ENCODE peak calls at places on chromosome 9, in seven cellular contexts. One of them, this sample, is unnamed.

GRCh38 chr9:6564868-6565267 is 80.7 kb downstream of the GLDC start:
- DNase-seq in gastrocnemius medialis: no peak
- DNase-seq in RWPE2: no peak
- DNase-seq in body of pancreas: no peak
- DNase-seq in foreskin keratinocyte: no peak
- DNase-seq in esophagus squamous epithelium: no peak
- DNase-seq in A549: no peak
- DNase-seq in this sample: no peak

GRCh38 chr9:99038396-99038795 is 66.5 kb upstream of the TGFBR1 start:
- DNase-seq in gastrocnemius medialis: no peak
- DNase-seq in RWPE2: no peak
- DNase-seq in body of pancreas: no peak
- DNase-seq in foreskin keratinocyte: no peak
- DNase-seq in esophagus squamous epithelium: no peak
- DNase-seq in A549: no peak
- DNase-seq in this sample: no peak

GRCh38 chr9:128149001-128149701 is at the start of gene LCN2:
- DNase-seq in gastrocnemius medialis: no peak
- DNase-seq in RWPE2: peak; percentile 77
- DNase-seq in body of pancreas: peak; percentile 89
- DNase-seq in foreskin keratinocyte: peak; percentile 78
- DNase-seq in esophagus squamous epithelium: no peak
- DNase-seq in A549: peak; percentile 31
- DNase-seq in this sample: no peak

GRCh38 chr9:93263334-93264229 is 79.6 kb downstream of the WNK2 start:
- DNase-seq in gastrocnemius medialis: no peak
- DNase-seq in RWPE2: no peak
- DNase-seq in body of pancreas: no peak
- DNase-seq in foreskin keratinocyte: no peak
- DNase-seq in esophagus squamous epithelium: no peak
- DNase-seq in A549: no peak
- DNase-seq in this sample: no peak

GRCh38 chr9:127928232-127929043 is 2.1 kb downstream of the PIP5KL1 start:
- DNase-seq in gastrocnemius medialis: no peak
- DNase-seq in RWPE2: no peak
- DNase-seq in body of pancreas: no peak
- DNase-seq in foreskin keratinocyte: no peak
- DNase-seq in esophagus squamous epithelium: no peak
- DNase-seq in A549: no peak
- DNase-seq in this sample: no peak

GRCh38 chr9:130498918-130499698 is 54.3 kb downstream of the ASS1 start:
- DNase-seq in gastrocnemius medialis: no peak
- DNase-seq in RWPE2: no peak
- DNase-seq in body of pancreas: peak; percentile 13
- DNase-seq in foreskin keratinocyte: no peak
- DNase-seq in esophagus squamous epithelium: no peak
- DNase-seq in A549: no peak
- DNase-seq in this sample: no peak

GRCh38 chr9:105206821-105207699 is 37.4 kb upstream of the SLC44A1 start:
- DNase-seq in gastrocnemius medialis: no peak
- DNase-seq in RWPE2: no peak
- DNase-seq in body of pancreas: no peak
- DNase-seq in foreskin keratinocyte: no peak
- DNase-seq in esophagus squamous epithelium: no peak
- DNase-seq in A549: no peak
- DNase-seq in this sample: no peak

GRCh38 chr9:77588319-77588937 is 59.7 kb downstream of the GNA14 start:
- DNase-seq in gastrocnemius medialis: no peak
- DNase-seq in RWPE2: no peak
- DNase-seq in body of pancreas: peak; percentile 5
- DNase-seq in foreskin keratinocyte: peak; percentile 80
- DNase-seq in esophagus squamous epithelium: no peak
- DNase-seq in A549: peak; percentile 42
- DNase-seq in this sample: peak; percentile 90

GRCh38 chr9:19785230-19785629 is 3.6 kb downstream of the SLC24A2 start:
- DNase-seq in gastrocnemius medialis: no peak
- DNase-seq in RWPE2: no peak
- DNase-seq in body of pancreas: no peak
- DNase-seq in foreskin keratinocyte: no peak
- DNase-seq in esophagus squamous epithelium: no peak
- DNase-seq in A549: no peak
- DNase-seq in this sample: no peak

GRCh38 chr9:16689352-16689938 is 181.0 kb downstream of the BNC2 start:
- DNase-seq in gastrocnemius medialis: no peak
- DNase-seq in RWPE2: no peak
- DNase-seq in body of pancreas: peak; percentile 11
- DNase-seq in foreskin keratinocyte: no peak
- DNase-seq in esophagus squamous epithelium: no peak
- DNase-seq in A549: no peak
- DNase-seq in this sample: peak; percentile 32

GRCh38 chr9:27333241-27334052 is 36.5 kb upstream of the EQTN start:
- DNase-seq in gastrocnemius medialis: peak; percentile 44
- DNase-seq in RWPE2: no peak
- DNase-seq in body of pancreas: peak; percentile 75
- DNase-seq in foreskin keratinocyte: peak; percentile 63
- DNase-seq in esophagus squamous epithelium: no peak
- DNase-seq in A549: peak; percentile 59
- DNase-seq in this sample: peak; percentile 42

GRCh38 chr9:26296910-26297309 is 595.7 kb downstream of the CAAP1 start:
- DNase-seq in gastrocnemius medialis: no peak
- DNase-seq in RWPE2: no peak
- DNase-seq in body of pancreas: no peak
- DNase-seq in foreskin keratinocyte: peak; percentile 54
- DNase-seq in esophagus squamous epithelium: no peak
- DNase-seq in A549: no peak
- DNase-seq in this sample: peak; percentile 68

GRCh38 chr9:89078860-89079259 is 87.6 kb downstream of the S1PR3 start:
- DNase-seq in gastrocnemius medialis: no peak
- DNase-seq in RWPE2: no peak
- DNase-seq in body of pancreas: no peak
- DNase-seq in foreskin keratinocyte: peak; percentile 15
- DNase-seq in esophagus squamous epithelium: no peak
- DNase-seq in A549: no peak
- DNase-seq in this sample: peak; percentile 51

GRCh38 chr9:17843236-17843635 is 264.4 kb downstream of the SH3GL2 start:
- DNase-seq in gastrocnemius medialis: no peak
- DNase-seq in RWPE2: no peak
- DNase-seq in body of pancreas: no peak
- DNase-seq in foreskin keratinocyte: no peak
- DNase-seq in esophagus squamous epithelium: no peak
- DNase-seq in A549: no peak
- DNase-seq in this sample: no peak

GRCh38 chr9:108257387-108257786 is 598.4 kb downstream of the ACTL7B start:
- DNase-seq in gastrocnemius medialis: no peak
- DNase-seq in RWPE2: no peak
- DNase-seq in body of pancreas: no peak
- DNase-seq in foreskin keratinocyte: peak; percentile 39
- DNase-seq in esophagus squamous epithelium: no peak
- DNase-seq in A549: no peak
- DNase-seq in this sample: no peak

GRCh38 chr9:128009639-128010038 is 28.9 kb upstream of the EEIG1 start:
- DNase-seq in gastrocnemius medialis: no peak
- DNase-seq in RWPE2: no peak
- DNase-seq in body of pancreas: no peak
- DNase-seq in foreskin keratinocyte: no peak
- DNase-seq in esophagus squamous epithelium: no peak
- DNase-seq in A549: no peak
- DNase-seq in this sample: no peak

GRCh38 chr9:110799396-110799795 is 130.8 kb downstream of the MUSK start:
- DNase-seq in gastrocnemius medialis: no peak
- DNase-seq in RWPE2: no peak
- DNase-seq in body of pancreas: no peak
- DNase-seq in foreskin keratinocyte: no peak
- DNase-seq in esophagus squamous epithelium: no peak
- DNase-seq in A549: no peak
- DNase-seq in this sample: no peak

GRCh38 chr9:110742741-110743371 is 74.3 kb downstream of the MUSK start:
- DNase-seq in gastrocnemius medialis: no peak
- DNase-seq in RWPE2: no peak
- DNase-seq in body of pancreas: no peak
- DNase-seq in foreskin keratinocyte: no peak
- DNase-seq in esophagus squamous epithelium: no peak
- DNase-seq in A549: no peak
- DNase-seq in this sample: peak; percentile 92

GRCh38 chr9:37746448-37747270 is 6.9 kb upstream of the TRMT10B start:
- DNase-seq in gastrocnemius medialis: no peak
- DNase-seq in RWPE2: no peak
- DNase-seq in body of pancreas: no peak
- DNase-seq in foreskin keratinocyte: peak; percentile 36
- DNase-seq in esophagus squamous epithelium: no peak
- DNase-seq in A549: no peak
- DNase-seq in this sample: peak; percentile 47

GRCh38 chr9:82991684-82992083 is 71.3 kb downstream of the RASEF start:
- DNase-seq in gastrocnemius medialis: no peak
- DNase-seq in RWPE2: no peak
- DNase-seq in body of pancreas: no peak
- DNase-seq in foreskin keratinocyte: no peak
- DNase-seq in esophagus squamous epithelium: no peak
- DNase-seq in A549: no peak
- DNase-seq in this sample: no peak

GRCh38 chr9:75551866-75552265 is 338.6 kb upstream of the PCSK5 start:
- DNase-seq in gastrocnemius medialis: no peak
- DNase-seq in RWPE2: no peak
- DNase-seq in body of pancreas: no peak
- DNase-seq in foreskin keratinocyte: no peak
- DNase-seq in esophagus squamous epithelium: no peak
- DNase-seq in A549: no peak
- DNase-seq in this sample: peak; percentile 5

GRCh38 chr9:122849546-122849945 is 21.2 kb upstream of the PDCL start:
- DNase-seq in gastrocnemius medialis: no peak
- DNase-seq in RWPE2: no peak
- DNase-seq in body of pancreas: no peak
- DNase-seq in foreskin keratinocyte: no peak
- DNase-seq in esophagus squamous epithelium: no peak
- DNase-seq in A549: no peak
- DNase-seq in this sample: no peak

GRCh38 chr9:122846371-122847060 is 18.1 kb upstream of the PDCL start:
- DNase-seq in gastrocnemius medialis: no peak
- DNase-seq in RWPE2: no peak
- DNase-seq in body of pancreas: no peak
- DNase-seq in foreskin keratinocyte: no peak
- DNase-seq in esophagus squamous epithelium: no peak
- DNase-seq in A549: no peak
- DNase-seq in this sample: no peak

GRCh38 chr9:122848256-122848943 is 20.0 kb upstream of the PDCL start:
- DNase-seq in gastrocnemius medialis: no peak
- DNase-seq in RWPE2: no peak
- DNase-seq in body of pancreas: no peak
- DNase-seq in foreskin keratinocyte: no peak
- DNase-seq in esophagus squamous epithelium: no peak
- DNase-seq in A549: no peak
- DNase-seq in this sample: no peak

GRCh38 chr9:122844137-122844536 is 15.7 kb upstream of the PDCL start:
- DNase-seq in gastrocnemius medialis: no peak
- DNase-seq in RWPE2: no peak
- DNase-seq in body of pancreas: no peak
- DNase-seq in foreskin keratinocyte: no peak
- DNase-seq in esophagus squamous epithelium: no peak
- DNase-seq in A549: no peak
- DNase-seq in this sample: no peak

GRCh38 chr9:122845116-122845515 is 16.7 kb upstream of the PDCL start:
- DNase-seq in gastrocnemius medialis: no peak
- DNase-seq in RWPE2: no peak
- DNase-seq in body of pancreas: no peak
- DNase-seq in foreskin keratinocyte: no peak
- DNase-seq in esophagus squamous epithelium: no peak
- DNase-seq in A549: no peak
- DNase-seq in this sample: no peak
- H3K27ac ChIP-seq in gastrocnemius medialis: no peak overlapping the region
- H3K27ac ChIP-seq in RWPE2: no peak overlapping the region
- H3K27ac ChIP-seq in body of pancreas: no peak overlapping the region
- H3K27ac ChIP-seq in foreskin keratinocyte: no peak overlapping the region
- H3K27ac ChIP-seq in esophagus squamous epithelium: no peak overlapping the region
- H3K27ac ChIP-seq in A549: no peak overlapping the region
- H3K27ac ChIP-seq in this sample: no peak overlapping the region

GRCh38 chr9:28779240-28779639 is 1206.0 kb upstream of the C9orf72 start:
- DNase-seq in gastrocnemius medialis: no peak
- DNase-seq in RWPE2: no peak
- DNase-seq in body of pancreas: no peak
- DNase-seq in foreskin keratinocyte: peak; percentile 76
- DNase-seq in esophagus squamous epithelium: no peak
- DNase-seq in A549: no peak
- DNase-seq in this sample: no peak

GRCh38 chr9:28770226-28770625 is 1196.9 kb upstream of the C9orf72 start:
- DNase-seq in gastrocnemius medialis: no peak
- DNase-seq in RWPE2: no peak
- DNase-seq in body of pancreas: no peak
- DNase-seq in foreskin keratinocyte: no peak
- DNase-seq in esophagus squamous epithelium: no peak
- DNase-seq in A549: no peak
- DNase-seq in this sample: no peak

GRCh38 chr9:28770827-28771226 is 1197.5 kb upstream of the C9orf72 start:
- DNase-seq in gastrocnemius medialis: no peak
- DNase-seq in RWPE2: no peak
- DNase-seq in body of pancreas: no peak
- DNase-seq in foreskin keratinocyte: no peak
- DNase-seq in esophagus squamous epithelium: no peak
- DNase-seq in A549: no peak
- DNase-seq in this sample: no peak

GRCh38 chr9:28774433-28775029 is 1201.2 kb upstream of the C9orf72 start:
- DNase-seq in gastrocnemius medialis: no peak
- DNase-seq in RWPE2: no peak
- DNase-seq in body of pancreas: no peak
- DNase-seq in foreskin keratinocyte: peak; percentile 38
- DNase-seq in esophagus squamous epithelium: no peak
- DNase-seq in A549: peak; percentile 7
- DNase-seq in this sample: peak; percentile 0
- TF ChIP-seq CTCF in gastrocnemius medialis: no peak
- TF ChIP-seq CTCF in RWPE2: peak; percentile 83
- TF ChIP-seq CTCF in body of pancreas: no peak
- TF ChIP-seq CTCF in foreskin keratinocyte: peak; percentile 77
- TF ChIP-seq CTCF in esophagus squamous epithelium: peak; percentile 58
- TF ChIP-seq CTCF in A549: peak; percentile 73
- TF ChIP-seq CTCF in this sample: peak; percentile 67

DNA sequence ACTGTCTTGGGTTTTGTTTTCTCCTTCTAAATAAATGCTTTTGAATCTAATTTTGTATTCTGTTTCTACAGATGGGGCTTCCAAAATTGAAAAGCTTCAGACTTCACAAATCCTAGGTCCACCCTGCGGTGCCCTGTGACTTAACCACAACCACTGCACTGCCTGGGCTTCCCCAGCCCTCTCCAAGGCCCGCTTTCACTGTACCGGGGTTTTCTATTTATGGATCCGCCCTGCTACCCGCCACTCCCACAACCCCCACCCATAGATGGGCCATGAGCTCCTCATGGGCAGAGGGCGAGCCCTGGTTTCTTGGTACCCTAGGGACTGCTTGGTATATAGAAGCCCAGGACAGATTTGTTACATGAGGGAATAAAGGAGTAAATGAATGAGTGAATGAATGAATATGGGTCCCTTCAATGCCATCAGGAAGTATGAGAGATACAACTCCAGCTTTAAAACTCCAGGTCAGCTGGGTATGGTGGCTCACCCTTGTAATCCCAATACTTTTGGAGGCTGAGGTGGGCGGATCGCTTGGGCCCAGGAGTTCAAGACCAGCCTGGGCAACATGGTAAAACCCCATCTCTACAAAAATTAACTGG is 39.8 kb upstream of the NEK6 start:
- DNase-seq in gastrocnemius medialis: no peak
- DNase-seq in RWPE2: peak; percentile 32
- DNase-seq in body of pancreas: no peak
- DNase-seq in foreskin keratinocyte: no peak
- DNase-seq in esophagus squamous epithelium: no peak
- DNase-seq in A549: no peak
- DNase-seq in this sample: no peak
- H3K4me1 ChIP-seq in gastrocnemius medialis: peaks cover 3% of the 10 kb centered on the region
- H3K4me1 ChIP-seq in RWPE2: no peaks in the 10 kb centered on the region
- H3K4me1 ChIP-seq in body of pancreas: peaks cover 52% of the 10 kb centered on the region
- H3K4me1 ChIP-seq in foreskin keratinocyte: no peaks in the 10 kb centered on the region
- H3K4me1 ChIP-seq in esophagus squamous epithelium: no peaks in the 10 kb centered on the region
- H3K4me1 ChIP-seq in A549: peaks cover 26% of the 10 kb centered on the region
- H3K4me1 ChIP-seq in this sample: peaks cover 4% of the 10 kb centered on the region

GRCh38 chr9:121887553-121888437 is 205.3 kb downstream of the TTLL11 start:
- DNase-seq in gastrocnemius medialis: no peak
- DNase-seq in RWPE2: no peak
- DNase-seq in body of pancreas: no peak
- DNase-seq in foreskin keratinocyte: no peak
- DNase-seq in esophagus squamous epithelium: no peak
- DNase-seq in A549: no peak
- DNase-seq in this sample: no peak
- H3K27ac ChIP-seq in gastrocnemius medialis: no peak overlapping the region
- H3K27ac ChIP-seq in RWPE2: no peak overlapping the region
- H3K27ac ChIP-seq in body of pancreas: no peak overlapping the region
- H3K27ac ChIP-seq in foreskin keratinocyte: no peak overlapping the region
- H3K27ac ChIP-seq in esophagus squamous epithelium: no peak overlapping the region
- H3K27ac ChIP-seq in A549: peak overlapping the region; percentile 66
- H3K27ac ChIP-seq in this sample: peak overlapping the region; percentile 82

This sample was measured in astrocyte.